ENCODE peak calls at places on chromosomes 11 and 22, in four cellular contexts. A is WTC11, L is GM12878, Y is K562. H is an unnamed sample.

GRCh38 chr11:79090191-79090590 is 350.6 kb downstream of the TENM4 start:
- DNase-seq in A (no peak), L (no peak), Y (no peak), H (no peak)

GRCh38 chr22:48099251-48099650 is 1336.8 kb downstream of the TBC1D22A start:
- DNase-seq in A (no peak), L (no peak), Y (no peak), H (no peak)

GRCh38 chr11:71391352-71391751 is 56.8 kb downstream of the DHCR7 start:
- DNase-seq in A (no peak), L (no peak), Y (no peak), H (no peak)

GRCh38 chr11:130103296-130103814 is 33.7 kb downstream of the APLP2 start:
- DNase-seq in A (no peak), L (no peak), Y (no peak), H (peak)

GRCh38 chr11:93216511-93217121 is 18.8 kb upstream of the SLC36A4 start:
- DNase-seq in A (no peak), L (no peak), Y (no peak), H (peak)

GRCh38 chr22:47343611-47344010 is 581.2 kb downstream of the TBC1D22A start:
- DNase-seq in A (no peak), L (no peak), Y (no peak), H (no peak)

GRCh38 chr22:17369553-17370035 is 334 bp downstream of the CECR2 start:
- DNase-seq in A (peak), L (no peak), Y (peak), H (peak)

GRCh38 chr22:40498454-40499186 is 128.2 kb downstream of the SGSM3 start:
- DNase-seq in A (no peak), L (no peak), Y (no peak), H (no peak)

GRCh38 chr11:73939096-73939495 is 11.7 kb upstream of the DNAJB13 start:
- DNase-seq in A (no peak), L (no peak), Y (no peak), H (no peak)

GRCh38 chr11:72224587-72225410 is at the start of gene INPPL1:
- DNase-seq in A (peak), L (no peak), Y (peak), H (peak)

GRCh38 chr11:443542-444199 is 1.9 kb upstream of the ANO9 start:
- DNase-seq in A (no peak), L (no peak), Y (no peak), H (no peak)

GRCh38 chr11:117837791-117838190 is 13.2 kb upstream of the FXYD2 start:
- DNase-seq in A (no peak), L (no peak), Y (no peak), H (no peak)

GRCh38 chr11:108432783-108433182 is 34.5 kb downstream of the C11orf65 start:
- DNase-seq in A (no peak), L (no peak), Y (no peak), H (no peak)

GRCh38 chr22:22786301-22787115 is 101.1 kb upstream of the IGLL5 start:
- DNase-seq in A (no peak), L (no peak), Y (peak), H (no peak)

GRCh38 chr11:64870176-64870892 is 8.1 kb downstream of the EHD1 start:
- DNase-seq in A (no peak), L (no peak), Y (peak), H (no peak)
- TF ChIP-seq USF1 in A (no peak), L (no peak), Y (no peak), H (no peak)

DNA sequence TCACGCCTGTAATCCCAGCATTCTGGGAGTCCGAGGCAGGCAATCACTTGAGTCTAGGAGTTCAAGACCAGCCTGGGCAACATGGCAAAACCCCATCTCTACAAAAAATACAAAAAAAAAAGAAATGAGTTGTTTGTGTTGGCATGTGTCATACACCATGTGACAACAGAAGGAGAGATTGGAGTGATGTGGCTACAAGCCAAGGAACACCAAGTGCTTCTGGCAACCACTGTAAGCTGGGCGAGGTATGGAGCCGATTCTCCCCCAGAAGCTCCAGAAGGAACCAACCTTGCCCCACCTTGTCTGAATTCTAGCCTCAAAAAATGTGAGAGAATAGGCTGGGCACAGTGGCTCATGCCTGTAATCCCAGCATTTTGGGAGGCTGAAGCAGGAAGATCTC is 39.1 kb upstream of the SLC35C1 start:
- DNase-seq in A (no peak), L (no peak), Y (no peak), H (no peak)
- TF ChIP-seq USF1 in A (no peak), L (no peak), Y (no peak), H (no peak)

GRCh38 chr22:21012446-21013407 is 2.2 kb upstream of the P2RX6 start:
- DNase-seq in A (no peak), L (no peak), Y (no peak), H (no peak)
- TF ChIP-seq USF1 in A (no peak), L (no peak), Y (no peak), H (no peak)

GRCh38 chr11:4541071-4541470 is 3.9 kb upstream of the OR52M1 start:
- DNase-seq in A (no peak), L (no peak), Y (no peak), H (no peak)

GRCh38 chr11:4544891-4545290 is at the start of gene OR52M1:
- DNase-seq in A (no peak), L (no peak), Y (no peak), H (no peak)

GRCh38 chr11:4543561-4543960 is 1.4 kb upstream of the OR52M1 start:
- DNase-seq in A (no peak), L (no peak), Y (no peak), H (no peak)

GRCh38 chr11:4551346-4551979 is 6.5 kb downstream of the OR52M1 start:
- DNase-seq in A (no peak), L (no peak), Y (peak), H (peak)

GRCh38 chr11:4546876-4547275 is 1.9 kb downstream of the OR52M1 start:
- DNase-seq in A (no peak), L (no peak), Y (no peak), H (no peak)
- TF ChIP-seq USF1 in A (no peak), L (no peak), Y (no peak), H (no peak)

DNA sequence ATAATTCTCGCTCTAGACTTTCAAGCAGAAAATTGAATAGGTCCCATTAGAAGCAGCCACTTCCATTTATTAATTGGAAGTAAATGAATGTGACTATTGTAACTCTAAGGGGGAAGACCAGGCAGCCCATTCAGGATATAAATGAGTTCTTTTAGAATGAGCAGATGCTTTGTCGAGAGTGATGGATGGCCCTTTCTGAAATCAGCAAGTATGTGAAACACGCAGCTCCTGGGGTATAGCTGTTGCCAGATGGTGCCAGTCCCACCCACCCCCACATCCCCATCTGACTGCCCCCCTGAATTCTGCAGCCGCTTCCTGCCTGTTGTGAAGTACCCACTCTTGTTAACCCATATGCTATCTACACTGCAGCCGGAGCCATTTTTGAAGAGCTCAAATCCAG is 3.7 kb downstream of the SLC15A3 start:
- DNase-seq in A (no peak), L (no peak), Y (no peak), H (no peak)
- TF ChIP-seq USF1 in A (no peak), L (no peak), Y (no peak), H (no peak)

GRCh38 chr11:122192634-122193245 is 76.7 kb upstream of the BLID start:
- DNase-seq in A (no peak), L (no peak), Y (no peak), H (no peak)
- TF ChIP-seq USF1 in A (no peak), L (no peak), Y (no peak), H (no peak)

DNA sequence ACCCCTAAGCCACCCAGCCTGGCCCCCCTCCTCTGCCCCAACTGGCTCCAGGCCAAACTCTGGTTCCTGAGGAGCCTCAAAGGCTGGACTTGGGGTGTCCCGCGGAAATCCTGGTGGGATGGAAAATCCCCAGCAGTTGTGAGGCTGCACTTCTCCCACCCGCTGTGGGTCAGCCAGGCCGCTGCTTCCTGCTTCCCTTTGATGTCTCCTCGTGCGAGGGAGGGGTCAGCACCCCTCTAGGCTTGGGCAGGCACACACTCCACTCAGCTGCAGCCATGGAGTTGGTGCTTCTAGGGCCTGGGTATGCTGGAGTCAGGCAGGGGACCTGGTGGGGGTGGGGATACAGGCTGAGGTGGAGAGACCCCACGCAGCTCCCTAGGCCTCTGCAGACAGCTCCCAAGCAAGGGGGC is 12.0 kb downstream of the KCNQ1OT1 start:
- DNase-seq in A (peak), L (no peak), Y (no peak), H (no peak)
- TF ChIP-seq USF1 in A (no peak), L (no peak), Y (no peak), H (no peak)

GRCh38 chr11:120173771-120174170 is 35.9 kb upstream of the TRIM29 start:
- DNase-seq in A (no peak), L (no peak), Y (no peak), H (no peak)
- TF ChIP-seq USF1 in A (no peak), L (no peak), Y (no peak), H (no peak)

GRCh38 chr11:66451663-66452062 is 13.0 kb upstream of the MRPL11 start:
- DNase-seq in A (no peak), L (no peak), Y (no peak), H (no peak)

GRCh38 chr11:66457826-66458225 is 8.9 kb upstream of the PELI3 start:
- DNase-seq in A (no peak), L (no peak), Y (no peak), H (no peak)

GRCh38 chr11:66450610-66451009 is 12.0 kb upstream of the MRPL11 start:
- DNase-seq in A (no peak), L (no peak), Y (no peak), H (no peak)

GRCh38 chr11:66454828-66455227 is 11.9 kb upstream of the PELI3 start:
- DNase-seq in A (no peak), L (no peak), Y (no peak), H (no peak)

GRCh38 chr11:66454253-66454652 is 12.5 kb upstream of the PELI3 start:
- DNase-seq in A (no peak), L (no peak), Y (no peak), H (no peak)
- TF ChIP-seq USF1 in A (no peak), L (no peak), Y (no peak), H (no peak)

DNA sequence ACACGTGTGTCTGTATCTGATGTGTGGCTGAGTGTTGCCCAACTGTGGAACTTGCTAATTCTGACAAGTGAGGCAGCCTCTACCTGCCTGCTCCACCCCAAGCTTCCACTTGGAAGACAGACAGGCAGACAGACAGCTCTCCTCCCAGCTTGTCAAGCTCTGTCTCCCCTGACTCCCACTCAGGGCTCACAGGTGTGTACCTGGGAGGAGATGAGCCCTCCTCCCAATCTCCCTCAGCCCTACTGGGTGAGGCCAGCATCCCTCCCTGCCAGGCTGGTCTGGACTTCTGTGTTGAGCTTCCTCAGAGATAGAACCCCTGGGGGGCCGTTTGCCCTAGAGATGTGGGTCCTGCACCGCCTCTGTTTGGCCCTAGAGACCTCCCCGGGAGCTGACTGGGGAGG is 1.0 kb upstream of the CHRM1 start:
- DNase-seq in A (no peak), L (no peak), Y (no peak), H (no peak)
- TF ChIP-seq USF1 in A (no peak), L (no peak), Y (no peak), H (no peak)

H was measured in SK-N-SH.